ENCODE peak calls at places on chromosomes 7 and 10, in ten cellular contexts. A is fibroblast of lung, V is GM20000, P is Calu3, H is neural progenitor cell, Y is ovary, M is gastrocnemius medialis, J is breast epithelium, O is endodermal cell, X is dorsolateral prefrontal cortex. I is an unnamed sample.

GRCh38 chr7:45190406-45191165 is 33.0 kb downstream of the RAMP3 start:
- DNase-seq in Y (no peak), O (no peak), M (no peak), A (no peak), H (no peak), J (no peak), X (no peak), V (no peak), P (no peak), I (no peak)

GRCh38 chr7:39741942-39742623 is 118.7 kb downstream of the RALA start:
- DNase-seq in M (no peak), X (no peak), A (peak; percentile 38), J (no peak), Y (no peak), V (no peak), H (peak; percentile 78), O (peak; percentile 97), P (peak; percentile 90), I (peak; percentile 72)

GRCh38 chr10:48494073-48494472 is 110.8 kb downstream of the ARHGAP22 start:
- DNase-seq in A (no peak), M (no peak), P (no peak), O (peak; percentile 55), J (no peak), Y (no peak), H (no peak), V (no peak), X (no peak), I (no peak)

GRCh38 chr7:33932221-33932620 is 26.9 kb downstream of the BMPER start:
- DNase-seq in Y (no peak), P (no peak), A (no peak), V (no peak), M (no peak), H (no peak), J (no peak), O (no peak), X (peak; percentile 48), I (no peak)

GRCh38 chr7:124201768-124202349 is 169.0 kb upstream of the TMEM229A start:
- DNase-seq in Y (no peak), P (no peak), J (no peak), O (no peak), M (no peak), V (no peak), A (peak; percentile 1), H (peak; percentile 68), X (no peak), I (no peak)

GRCh38 chr7:79833616-79834015 is 301.0 kb upstream of the GNAI1 start:
- DNase-seq in X (no peak), V (no peak), O (no peak), Y (no peak), A (no peak), P (no peak), H (no peak), M (no peak), J (no peak), I (no peak)

GRCh38 chr10:1552881-1553595 is 184.3 kb downstream of the ADARB2 start:
- DNase-seq in V (no peak), Y (no peak), P (no peak), J (no peak), M (no peak), A (no peak), H (no peak), O (no peak), X (no peak), I (peak; percentile 14)

GRCh38 chr7:138434458-138435093 is 25.5 kb upstream of the TRIM24 start:
- DNase-seq in Y (no peak), O (no peak), P (no peak), M (no peak), J (no peak), A (no peak), H (no peak), V (no peak), X (no peak), I (no peak)

GRCh38 chr7:97130417-97131139 is 13.1 kb downstream of the SDHAF3 start:
- DNase-seq in X (no peak), V (no peak), P (no peak), O (peak; percentile 58), J (no peak), H (peak; percentile 23), Y (no peak), M (no peak), A (no peak), I (no peak)

GRCh38 chr7:132618271-132618955 is 42.1 kb upstream of the PLXNA4 start:
- DNase-seq in H (no peak), Y (no peak), P (no peak), X (no peak), O (no peak), M (no peak), A (peak; percentile 22), J (no peak), V (no peak), I (no peak)

GRCh38 chr10:59006511-59007306 is 169.7 kb upstream of the PHYHIPL start:
- DNase-seq in M (peak; percentile 29), A (peak; percentile 84), V (no peak), P (peak; percentile 22), H (no peak), O (no peak), X (no peak), J (no peak), Y (peak; percentile 47), I (no peak)

GRCh38 chr10:104076743-104077160 is 8.9 kb downstream of the COL17A1 start:
- DNase-seq in M (no peak), V (no peak), J (no peak), P (peak; percentile 13), A (no peak), H (peak; percentile 92), X (no peak), Y (no peak), O (peak; percentile 68), I (peak; percentile 58)

GRCh38 chr10:104081998-104082397 is 3.7 kb downstream of the COL17A1 start:
- DNase-seq in Y (no peak), H (no peak), V (no peak), J (peak; percentile 51), O (no peak), A (no peak), X (no peak), M (no peak), P (no peak), I (no peak)

GRCh38 chr10:104077282-104078151 is 8.2 kb downstream of the COL17A1 start:
- DNase-seq in M (no peak), O (peak; percentile 83), A (no peak), P (peak; percentile 9), V (no peak), J (no peak), X (no peak), H (peak; percentile 55), Y (no peak), I (no peak)

GRCh38 chr10:104084482-104085142 is 1.1 kb downstream of the COL17A1 start:
- DNase-seq in O (no peak), M (no peak), J (no peak), Y (no peak), A (no peak), V (no peak), P (no peak), X (no peak), H (no peak), I (no peak)

GRCh38 chr10:104080762-104081161 is 4.9 kb downstream of the COL17A1 start:
- DNase-seq in O (no peak), Y (no peak), M (no peak), H (peak; percentile 83), A (peak; percentile 11), J (no peak), X (no peak), V (peak; percentile 34), P (no peak), I (no peak)
- TF ChIP-seq CTCF in O (peak; percentile 52), Y (no peak), M (no peak), H (peak; percentile 32), A (peak; percentile 30), J (no peak), X (peak; percentile 26), V (peak; percentile 38), P (no peak), I (peak; percentile 28)

GRCh38 chr10:70267161-70267933 is 16.5 kb downstream of the NPFFR1 start:
- DNase-seq in A (peak; percentile 97), M (no peak), X (no peak), V (no peak), J (peak; percentile 22), Y (no peak), H (peak; percentile 51), O (peak; percentile 86), P (peak; percentile 56), I (no peak)
- TF ChIP-seq CTCF in A (no peak), M (no peak), X (no peak), V (peak; percentile 7), J (no peak), Y (no peak), H (peak; percentile 60), O (peak; percentile 80), P (peak; percentile 43), I (peak; percentile 34)

GRCh38 chr7:70673833-70674232 is 458.1 kb upstream of the GALNT17 start:
- DNase-seq in O (peak; percentile 54), Y (no peak), H (no peak), V (no peak), A (no peak), M (no peak), X (no peak), J (no peak), P (no peak), I (no peak)

GRCh38 chr7:70670288-70670687 is 461.7 kb upstream of the GALNT17 start:
- DNase-seq in H (no peak), X (no peak), M (no peak), Y (no peak), O (no peak), A (no peak), P (no peak), V (no peak), J (no peak), I (no peak)

GRCh38 chr7:70665997-70666396 is 465.9 kb upstream of the GALNT17 start:
- DNase-seq in X (no peak), M (no peak), A (no peak), J (no peak), Y (no peak), O (no peak), V (no peak), P (no peak), H (no peak), I (no peak)

GRCh38 chr7:70669859-70670258 is 462.1 kb upstream of the GALNT17 start:
- DNase-seq in M (no peak), V (no peak), O (no peak), P (no peak), A (no peak), J (no peak), Y (no peak), X (no peak), H (no peak), I (no peak)

GRCh38 chr7:70668606-70669358 is 463.2 kb upstream of the GALNT17 start:
- DNase-seq in J (peak; percentile 76), P (no peak), M (peak; percentile 58), V (no peak), A (no peak), Y (no peak), X (no peak), O (no peak), H (no peak), I (no peak)
- TF ChIP-seq CTCF in J (no peak), P (no peak), M (no peak), V (no peak), A (no peak), Y (no peak), X (no peak), O (no peak), H (no peak), I (no peak)

DNA sequence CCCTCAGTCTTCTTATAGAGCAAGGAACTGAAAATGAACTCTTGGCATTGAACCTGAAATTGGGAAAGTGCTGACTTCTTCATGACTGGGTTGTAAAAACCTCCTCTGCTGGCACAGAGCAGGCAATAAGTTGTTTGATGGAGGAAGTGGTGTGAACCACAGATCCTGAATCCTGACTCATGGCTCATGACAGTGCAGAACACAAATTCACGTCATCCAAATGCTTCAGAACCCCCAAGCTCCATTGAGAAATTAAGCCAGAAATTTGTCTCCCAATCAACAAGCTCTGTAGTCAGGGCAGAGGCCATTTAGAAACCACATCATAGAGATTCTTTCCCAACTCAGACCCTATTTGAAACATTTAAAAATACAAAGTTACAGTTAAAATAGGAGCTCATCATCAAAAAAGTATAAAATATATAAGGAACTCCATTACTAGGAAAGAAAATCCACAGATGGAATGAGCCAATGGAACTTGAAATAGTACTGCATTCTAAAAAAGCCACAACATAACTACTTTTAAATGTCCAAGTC is 10.3 kb upstream of the STK17A start:
- DNase-seq in O (no peak), Y (no peak), J (peak; percentile 81), X (no peak), A (peak; percentile 100), M (peak; percentile 28), V (no peak), H (no peak), P (peak; percentile 41), I (no peak)
- TF ChIP-seq CTCF in O (no peak), Y (no peak), J (no peak), X (no peak), A (no peak), M (no peak), V (no peak), H (no peak), P (no peak), I (no peak)